ENCODE peak calls at places on chromosomes 5 and 9, in seven cellular contexts. Y is stimulated activated CD4-positive, alpha-beta T cell treated with anti-CD3 and anti-CD28 coated beads, Interleukin-1b, Interleukin-23, amount 100 ng/mL, for 24 hours; J is AG09309; I is fibroblast of the aortic adventitia; S is WERI-Rb-1; O is T-helper 2 cell; N is T-helper 22 cell. P is an unnamed sample.

GRCh38 chr9:19998153-19998552 is 209.3 kb upstream of the SLC24A2 start:
- DNase-seq in Y (no peak), J (no peak), I (peak), S (peak), O (no peak), N (no peak), P (no peak)

GRCh38 chr5:151880304-151880703 is 44.3 kb downstream of the GLRA1 start:
- DNase-seq in Y (no peak), J (no peak), I (no peak), S (no peak), O (no peak), N (no peak), P (no peak)

GRCh38 chr9:37902804-37903580 is 935 bp downstream of the SLC25A51 start:
- DNase-seq in Y (no peak), J (no peak), I (peak), S (no peak), O (no peak), N (no peak), P (no peak)

GRCh38 chr5:148966348-148966747 is 96.5 kb downstream of the SH3TC2 start:
- DNase-seq in Y (no peak), J (no peak), I (no peak), S (no peak), O (no peak), N (no peak), P (no peak)

GRCh38 chr5:150271923-150272322 is 17.6 kb downstream of the CAMK2A start:
- DNase-seq in Y (no peak), J (no peak), I (no peak), S (no peak), O (no peak), N (no peak), P (no peak)

GRCh38 chr5:40937064-40937463 is 27.8 kb downstream of the C7 start:
- DNase-seq in Y (no peak), J (no peak), I (no peak), S (no peak), O (no peak), N (no peak), P (no peak)

GRCh38 chr5:175124821-175125220 is 319.2 kb downstream of the DRD1 start:
- DNase-seq in Y (no peak), J (no peak), I (no peak), S (no peak), O (no peak), N (no peak), P (no peak)

GRCh38 chr5:17238521-17239041 is 21.1 kb downstream of the BASP1 start:
- DNase-seq in Y (no peak), J (no peak), I (peak), S (no peak), O (no peak), N (no peak), P (no peak)

GRCh38 chr5:11251242-11251641 is 490.2 kb upstream of the DAP start:
- DNase-seq in Y (no peak), J (no peak), I (no peak), S (no peak), O (no peak), N (no peak), P (no peak)

GRCh38 chr9:106526805-106527204 is 336.2 kb upstream of the ZNF462 start:
- DNase-seq in Y (no peak), J (no peak), I (no peak), S (no peak), O (no peak), N (no peak), P (no peak)

GRCh38 chr5:57349214-57349613 is 133.4 kb downstream of the ACTBL2 start:
- DNase-seq in Y (no peak), J (no peak), I (peak), S (no peak), O (no peak), N (no peak), P (no peak)

GRCh38 chr9:123248630-123249029 is 19.8 kb downstream of the STRBP start:
- DNase-seq in Y (no peak), J (no peak), I (no peak), S (no peak), O (no peak), N (no peak), P (no peak)

GRCh38 chr5:37875051-37875787 is 35.4 kb upstream of the GDNF start:
- DNase-seq in Y (no peak), J (no peak), I (peak), S (no peak), O (no peak), N (no peak), P (no peak)

GRCh38 chr9:123269316-123269715 is 930 bp upstream of the STRBP start:
- DNase-seq in Y (no peak), J (no peak), I (no peak), S (no peak), O (no peak), N (no peak), P (no peak)

GRCh38 chr9:35313911-35314310 is 152.1 kb downstream of the UNC13B start:
- DNase-seq in Y (no peak), J (peak), I (peak), S (peak), O (no peak), N (no peak), P (no peak)

GRCh38 chr9:106797299-106797698 is 65.7 kb upstream of the ZNF462 start:
- DNase-seq in Y (no peak), J (no peak), I (no peak), S (no peak), O (no peak), N (no peak), P (no peak)

GRCh38 chr5:72836810-72837209 is 20.3 kb downstream of the TNPO1 start:
- DNase-seq in Y (no peak), J (no peak), I (no peak), S (no peak), O (no peak), N (no peak), P (no peak)

GRCh38 chr9:136762915-136763648 is 1.2 kb downstream of the LCN15 start:
- DNase-seq in Y (peak), J (no peak), I (no peak), S (peak), O (no peak), N (no peak), P (peak)

P was measured in CMK.